ENCODE peak calls at places on chromosome 22, in six cellular contexts. One of them, this sample, is unnamed.

GRCh38 chr22:26646158-26646557 is 11.2 kb upstream of the MIAT start:
- DNase-seq in GM20000: no peak
- DNase-seq in WTC11: no peak
- DNase-seq in transverse colon: no peak
- DNase-seq in lower leg skin: no peak
- DNase-seq in astrocyte of the spinal cord: no peak
- DNase-seq in this sample: no peak

GRCh38 chr22:21444701-21445436 is 22.3 kb upstream of the TMEM191C start:
- DNase-seq in astrocyte of the spinal cord: no peak
- DNase-seq in WTC11: peak
- DNase-seq in lower leg skin: peak
- DNase-seq in transverse colon: no peak
- DNase-seq in GM20000: no peak
- DNase-seq in this sample: no peak

GRCh38 chr22:40009231-40009769 is 14.5 kb downstream of the FAM83F start:
- DNase-seq in WTC11: peak
- DNase-seq in lower leg skin: no peak
- DNase-seq in transverse colon: peak
- DNase-seq in GM20000: no peak
- DNase-seq in astrocyte of the spinal cord: peak
- DNase-seq in this sample: no peak

GRCh38 chr22:46422896-46423295 is 87.4 kb downstream of the TRMU start:
- DNase-seq in lower leg skin: no peak
- DNase-seq in GM20000: no peak
- DNase-seq in astrocyte of the spinal cord: no peak
- DNase-seq in transverse colon: no peak
- DNase-seq in WTC11: no peak
- DNase-seq in this sample: no peak

GRCh38 chr22:42170946-42171345 is 40.3 kb upstream of the CYP2D6 start:
- DNase-seq in GM20000: no peak
- DNase-seq in astrocyte of the spinal cord: no peak
- DNase-seq in transverse colon: no peak
- DNase-seq in WTC11: no peak
- DNase-seq in lower leg skin: no peak
- DNase-seq in this sample: no peak

GRCh38 chr22:43275545-43275981 is 67.6 kb downstream of the SCUBE1 start:
- DNase-seq in transverse colon: no peak
- DNase-seq in WTC11: peak
- DNase-seq in lower leg skin: no peak
- DNase-seq in GM20000: no peak
- DNase-seq in astrocyte of the spinal cord: no peak
- DNase-seq in this sample: peak

GRCh38 chr22:17201285-17201945 is 17.8 kb downstream of the ADA2 start:
- DNase-seq in transverse colon: no peak
- DNase-seq in GM20000: no peak
- DNase-seq in WTC11: no peak
- DNase-seq in astrocyte of the spinal cord: no peak
- DNase-seq in lower leg skin: no peak
- DNase-seq in this sample: peak

GRCh38 chr22:49026476-49027121 is 801.1 kb downstream of the BRD1 start:
- DNase-seq in lower leg skin: no peak
- DNase-seq in astrocyte of the spinal cord: no peak
- DNase-seq in WTC11: peak
- DNase-seq in GM20000: no peak
- DNase-seq in transverse colon: no peak
- DNase-seq in this sample: no peak

GRCh38 chr22:47100646-47101045 is 338.2 kb downstream of the TBC1D22A start:
- DNase-seq in transverse colon: no peak
- DNase-seq in astrocyte of the spinal cord: no peak
- DNase-seq in lower leg skin: no peak
- DNase-seq in GM20000: no peak
- DNase-seq in WTC11: no peak
- DNase-seq in this sample: no peak

GRCh38 chr22:40637181-40638150 is 947 bp upstream of the MRTFA start:
- DNase-seq in GM20000: peak
- DNase-seq in lower leg skin: peak
- DNase-seq in WTC11: peak
- DNase-seq in astrocyte of the spinal cord: no peak
- DNase-seq in transverse colon: peak
- DNase-seq in this sample: no peak

GRCh38 chr22:27798526-27799333 is 2.8 kb downstream of the MN1 start:
- DNase-seq in lower leg skin: no peak
- DNase-seq in transverse colon: no peak
- DNase-seq in GM20000: no peak
- DNase-seq in astrocyte of the spinal cord: peak
- DNase-seq in WTC11: peak
- DNase-seq in this sample: no peak

GRCh38 chr22:28454431-28455064 is 225.1 kb downstream of the TTC28 start:
- DNase-seq in astrocyte of the spinal cord: no peak
- DNase-seq in transverse colon: no peak
- DNase-seq in lower leg skin: no peak
- DNase-seq in WTC11: no peak
- DNase-seq in GM20000: no peak
- DNase-seq in this sample: no peak

GRCh38 chr22:45645150-45645525 is 26.5 kb upstream of the ATXN10 start:
- DNase-seq in transverse colon: no peak
- DNase-seq in WTC11: no peak
- DNase-seq in GM20000: peak
- DNase-seq in astrocyte of the spinal cord: no peak
- DNase-seq in lower leg skin: no peak
- DNase-seq in this sample: no peak

GRCh38 chr22:42720263-42721044 is at the start of gene A4GALT:
- DNase-seq in lower leg skin: no peak
- DNase-seq in GM20000: peak
- DNase-seq in astrocyte of the spinal cord: no peak
- DNase-seq in transverse colon: no peak
- DNase-seq in WTC11: peak
- DNase-seq in this sample: peak

GRCh38 chr22:49035818-49036457 is 791.7 kb downstream of the BRD1 start:
- DNase-seq in transverse colon: no peak
- DNase-seq in lower leg skin: no peak
- DNase-seq in astrocyte of the spinal cord: no peak
- DNase-seq in WTC11: no peak
- DNase-seq in GM20000: no peak
- DNase-seq in this sample: no peak

GRCh38 chr22:44192098-44192810 is 11.5 kb downstream of the PARVG start:
- DNase-seq in GM20000: no peak
- DNase-seq in transverse colon: no peak
- DNase-seq in astrocyte of the spinal cord: no peak
- DNase-seq in WTC11: peak
- DNase-seq in lower leg skin: peak
- DNase-seq in this sample: peak

GRCh38 chr22:40597541-40598453 is 38.7 kb downstream of the MRTFA start:
- DNase-seq in transverse colon: no peak
- DNase-seq in GM20000: no peak
- DNase-seq in lower leg skin: no peak
- DNase-seq in astrocyte of the spinal cord: peak
- DNase-seq in WTC11: no peak
- DNase-seq in this sample: no peak

GRCh38 chr22:16989915-16990314 is 18.1 kb downstream of the GAB4 start:
- DNase-seq in astrocyte of the spinal cord: no peak
- DNase-seq in transverse colon: no peak
- DNase-seq in GM20000: no peak
- DNase-seq in WTC11: no peak
- DNase-seq in lower leg skin: no peak
- DNase-seq in this sample: no peak

GRCh38 chr22:39620924-39621690 is 50.6 kb downstream of the CACNA1I start:
- DNase-seq in astrocyte of the spinal cord: no peak
- DNase-seq in transverse colon: no peak
- DNase-seq in WTC11: no peak
- DNase-seq in lower leg skin: no peak
- DNase-seq in GM20000: no peak
- DNase-seq in this sample: no peak

GRCh38 chr22:19879248-19879575 is 24.5 kb upstream of the GNB1L start:
- DNase-seq in WTC11: peak
- DNase-seq in astrocyte of the spinal cord: no peak
- DNase-seq in transverse colon: no peak
- DNase-seq in lower leg skin: peak
- DNase-seq in GM20000: no peak
- DNase-seq in this sample: no peak

DNA sequence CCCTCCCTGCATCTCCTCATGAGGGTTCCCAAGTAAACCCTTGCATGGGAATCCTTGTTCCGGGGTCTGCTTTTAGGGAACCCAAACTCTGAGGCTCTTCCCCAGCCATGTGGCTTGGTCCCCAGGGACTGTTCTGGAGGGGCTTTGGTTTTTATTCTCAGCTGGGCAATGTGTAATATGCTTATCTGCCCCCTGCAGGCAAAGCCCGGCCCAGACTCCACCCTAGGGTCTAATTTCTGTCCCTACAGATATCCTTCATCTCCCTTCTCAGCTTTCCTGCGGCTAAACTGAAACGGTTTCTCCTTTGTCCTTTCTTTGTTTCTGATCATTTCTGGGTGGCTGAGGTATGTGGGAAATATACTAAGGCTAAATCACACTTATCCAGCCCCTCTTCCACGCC is 37.1 kb downstream of the TST start:
- DNase-seq in WTC11: no peak
- DNase-seq in transverse colon: no peak
- DNase-seq in lower leg skin: peak
- DNase-seq in GM20000: no peak
- DNase-seq in astrocyte of the spinal cord: no peak
- DNase-seq in this sample: no peak
- TF ChIP-seq CTCF in WTC11: no peak
- TF ChIP-seq CTCF in transverse colon: no peak
- TF ChIP-seq CTCF in lower leg skin: no peak
- TF ChIP-seq CTCF in GM20000: no peak
- TF ChIP-seq CTCF in astrocyte of the spinal cord: no peak
- TF ChIP-seq CTCF in this sample: no peak

GRCh38 chr22:31089101-31090100 is 8.3 kb downstream of the SMTN start:
- DNase-seq in lower leg skin: no peak
- DNase-seq in WTC11: peak
- DNase-seq in astrocyte of the spinal cord: peak
- DNase-seq in transverse colon: peak
- DNase-seq in GM20000: peak
- DNase-seq in this sample: peak
- TF ChIP-seq CTCF in lower leg skin: no peak
- TF ChIP-seq CTCF in WTC11: peak
- TF ChIP-seq CTCF in astrocyte of the spinal cord: peak
- TF ChIP-seq CTCF in transverse colon: peak
- TF ChIP-seq CTCF in GM20000: peak
- TF ChIP-seq CTCF in this sample: peak

GRCh38 chr22:37943471-37944198 is 9.8 kb downstream of the C22orf23 start:
- DNase-seq in transverse colon: no peak
- DNase-seq in GM20000: no peak
- DNase-seq in WTC11: no peak
- DNase-seq in lower leg skin: no peak
- DNase-seq in astrocyte of the spinal cord: no peak
- DNase-seq in this sample: no peak

GRCh38 chr22:37940698-37941376 is 12.6 kb downstream of the C22orf23 start:
- DNase-seq in WTC11: no peak
- DNase-seq in transverse colon: no peak
- DNase-seq in GM20000: no peak
- DNase-seq in lower leg skin: no peak
- DNase-seq in astrocyte of the spinal cord: no peak
- DNase-seq in this sample: no peak
- TF ChIP-seq CTCF in WTC11: no peak
- TF ChIP-seq CTCF in transverse colon: no peak
- TF ChIP-seq CTCF in GM20000: no peak
- TF ChIP-seq CTCF in lower leg skin: no peak
- TF ChIP-seq CTCF in astrocyte of the spinal cord: no peak
- TF ChIP-seq CTCF in this sample: no peak

DNA sequence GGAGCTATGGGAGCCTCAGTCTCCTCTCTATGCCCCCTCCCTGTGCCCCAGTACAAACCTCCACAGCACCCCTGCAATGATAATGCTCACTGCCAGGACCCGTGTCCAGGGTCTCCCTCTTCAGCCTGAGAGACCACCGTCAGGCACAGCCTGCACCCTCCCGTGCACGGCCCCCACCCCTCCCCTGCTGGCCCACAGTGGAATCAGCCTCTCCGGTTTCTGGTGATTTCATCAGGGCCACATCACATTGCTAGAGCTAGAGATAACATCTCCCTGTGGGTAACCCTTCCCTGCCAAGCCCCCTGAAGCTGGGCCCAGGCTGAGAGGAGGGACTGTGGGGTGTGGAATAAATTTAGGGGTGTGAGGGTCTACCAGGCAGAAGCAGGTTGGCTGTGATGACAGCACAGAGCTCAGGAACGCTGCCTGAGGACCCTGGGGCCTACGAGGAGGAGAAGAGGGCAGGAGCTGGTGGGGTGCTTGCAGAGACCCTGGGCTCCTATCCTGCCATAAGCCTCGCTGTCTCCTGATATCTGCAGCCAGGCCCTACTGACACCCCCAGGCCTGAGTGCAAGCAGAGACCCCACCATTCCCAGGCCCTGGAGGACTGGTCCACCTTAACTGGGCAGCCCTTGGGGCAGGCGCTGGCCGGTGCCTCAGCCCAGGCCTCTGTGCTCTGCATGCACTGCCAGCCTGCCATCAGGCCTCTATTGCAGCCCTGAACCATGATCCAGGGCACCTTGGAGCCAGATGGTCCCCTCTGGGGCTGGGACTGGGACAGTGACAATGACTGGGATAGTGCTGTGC is at the start of gene KLHDC7B:
- DNase-seq in WTC11: no peak
- DNase-seq in astrocyte of the spinal cord: no peak
- DNase-seq in lower leg skin: no peak
- DNase-seq in transverse colon: no peak
- DNase-seq in GM20000: peak
- DNase-seq in this sample: no peak
- TF ChIP-seq CTCF in WTC11: no peak
- TF ChIP-seq CTCF in astrocyte of the spinal cord: peak
- TF ChIP-seq CTCF in lower leg skin: no peak
- TF ChIP-seq CTCF in transverse colon: no peak
- TF ChIP-seq CTCF in GM20000: no peak
- TF ChIP-seq CTCF in this sample: no peak

DNA sequence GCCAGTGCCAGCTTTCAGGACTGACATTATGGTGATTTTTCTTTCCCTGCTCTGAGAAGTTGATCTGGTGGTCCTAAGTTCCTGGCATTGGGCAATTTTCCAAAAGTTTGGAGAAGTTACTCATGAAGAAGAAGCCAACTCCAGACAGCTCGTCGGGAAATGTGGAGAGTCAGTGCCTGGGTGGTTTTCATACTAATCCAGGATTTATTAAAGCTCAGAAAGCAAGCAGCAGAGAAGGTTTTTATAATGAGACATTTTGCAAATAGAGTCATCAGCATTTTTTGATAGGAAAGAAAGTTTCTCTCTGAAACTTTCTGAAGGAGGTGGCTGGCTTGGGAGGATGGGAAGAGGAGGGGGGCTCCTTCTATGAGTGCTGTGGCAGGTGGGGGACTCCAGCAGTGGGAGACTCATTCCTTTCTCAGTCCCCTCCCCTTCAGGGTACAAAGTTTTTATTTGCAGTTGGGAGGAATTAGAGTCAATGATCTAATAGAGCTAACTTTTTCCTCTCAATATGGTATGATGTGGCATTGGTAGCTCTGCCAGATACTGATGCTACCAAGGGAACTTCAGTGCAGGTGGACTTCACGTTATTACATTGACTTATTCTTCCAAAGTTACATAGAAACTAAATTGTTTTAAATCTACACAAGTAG is 55.4 kb downstream of the LIF start:
- DNase-seq in astrocyte of the spinal cord: no peak
- DNase-seq in GM20000: no peak
- DNase-seq in transverse colon: no peak
- DNase-seq in lower leg skin: no peak
- DNase-seq in WTC11: no peak
- DNase-seq in this sample: no peak
- TF ChIP-seq CTCF in astrocyte of the spinal cord: no peak
- TF ChIP-seq CTCF in GM20000: no peak
- TF ChIP-seq CTCF in transverse colon: no peak
- TF ChIP-seq CTCF in lower leg skin: no peak
- TF ChIP-seq CTCF in WTC11: no peak
- TF ChIP-seq CTCF in this sample: no peak